ENCODE peak calls at places on chromosome 10, in five cellular contexts. A is HFF-Myc, R is AG10803, L is fibroblast of lung, U is HCT116. C is an unnamed sample.

GRCh38 chr10:132443998-132444876 is 47.2 kb downstream of the PWWP2B start:
- DNase-seq in A (no peak), R (no peak), L (no peak), U (no peak), C (no peak)

GRCh38 chr10:70494536-70494935 is 16.0 kb downstream of the PALD1 start:
- DNase-seq in A (no peak), R (no peak), L (peak; percentile 43), U (no peak), C (no peak)

GRCh38 chr10:113305871-113306270 is 247.0 kb upstream of the HABP2 start:
- DNase-seq in A (no peak), R (peak; percentile 76), L (peak; percentile 87), U (no peak), C (no peak)

GRCh38 chr10:99337261-99337905 is 8.2 kb downstream of the CNNM1 start:
- DNase-seq in A (no peak), R (no peak), L (no peak), U (no peak), C (no peak)

GRCh38 chr10:3935933-3936359 is 150.9 kb upstream of the KLF6 start:
- DNase-seq in A (no peak), R (peak; percentile 52), L (peak; percentile 48), U (no peak), C (no peak)

GRCh38 chr10:118669020-118669766 is 73.7 kb upstream of the PRLHR start:
- DNase-seq in A (peak; percentile 59), R (peak; percentile 86), L (peak; percentile 82), U (no peak), C (no peak)

GRCh38 chr10:88129013-88129412 is 265.6 kb downstream of the PTEN start:
- DNase-seq in A (no peak), R (no peak), L (no peak), U (no peak), C (no peak)

GRCh38 chr10:131079314-131079713 is 232.2 kb downstream of the TCERG1L start:
- DNase-seq in A (no peak), R (no peak), L (no peak), U (no peak), C (no peak)

GRCh38 chr10:44857363-44858016 is 53.6 kb upstream of the TMEM72 start:
- DNase-seq in A (peak; percentile 66), R (peak; percentile 74), L (peak; percentile 98), U (no peak), C (no peak)

GRCh38 chr10:10363217-10363616 is 654.5 kb upstream of the CELF2 start:
- DNase-seq in A (no peak), R (no peak), L (no peak), U (no peak), C (no peak)

GRCh38 chr10:104435822-104436221 is 82.2 kb downstream of the CFAP58 start:
- DNase-seq in A (peak; percentile 53), R (peak; percentile 41), L (no peak), U (no peak), C (no peak)

GRCh38 chr10:33055636-33056035 is 97.6 kb upstream of the ITGB1 start:
- DNase-seq in A (no peak), R (peak; percentile 80), L (peak; percentile 85), U (no peak), C (no peak)

GRCh38 chr10:31929260-31929985 is 792 bp upstream of the ARHGAP12 start:
- DNase-seq in A (no peak), R (no peak), L (peak; percentile 41), U (no peak), C (no peak)

GRCh38 chr10:132299381-132300336 is 8.1 kb downstream of the STK32C start:
- DNase-seq in A (no peak), R (no peak), L (no peak), U (no peak), C (no peak)

GRCh38 chr10:124293641-124294449 is 124.9 kb downstream of the OAT start:
- DNase-seq in A (no peak), R (no peak), L (no peak), U (no peak), C (no peak)

GRCh38 chr10:29130190-29130673 is 158.6 kb upstream of the LYZL1 start:
- DNase-seq in A (no peak), R (peak; percentile 29), L (peak; percentile 26), U (peak; percentile 49), C (no peak)

GRCh38 chr10:17033529-17034250 is 95.9 kb downstream of the CUBN start:
- DNase-seq in A (no peak), R (peak; percentile 64), L (peak; percentile 27), U (no peak), C (no peak)

GRCh38 chr10:6138456-6138855 is 49.6 kb downstream of the RBM17 start:
- DNase-seq in A (no peak), R (no peak), L (no peak), U (no peak), C (no peak)

GRCh38 chr10:119724630-119725549 is 960 bp upstream of the INPP5F start:
- DNase-seq in A (no peak), R (peak; percentile 10), L (peak; percentile 49), U (no peak), C (no peak)

GRCh38 chr10:119726291-119727261 is 726 bp downstream of the INPP5F start:
- DNase-seq in A (no peak), R (no peak), L (no peak), U (no peak), C (no peak)

GRCh38 chr10:119723161-119723560 is 2.7 kb upstream of the INPP5F start:
- DNase-seq in A (no peak), R (no peak), L (no peak), U (no peak), C (no peak)

GRCh38 chr10:119723624-119724023 is 2.2 kb upstream of the INPP5F start:
- DNase-seq in A (no peak), R (no peak), L (no peak), U (no peak), C (no peak)

DNA sequence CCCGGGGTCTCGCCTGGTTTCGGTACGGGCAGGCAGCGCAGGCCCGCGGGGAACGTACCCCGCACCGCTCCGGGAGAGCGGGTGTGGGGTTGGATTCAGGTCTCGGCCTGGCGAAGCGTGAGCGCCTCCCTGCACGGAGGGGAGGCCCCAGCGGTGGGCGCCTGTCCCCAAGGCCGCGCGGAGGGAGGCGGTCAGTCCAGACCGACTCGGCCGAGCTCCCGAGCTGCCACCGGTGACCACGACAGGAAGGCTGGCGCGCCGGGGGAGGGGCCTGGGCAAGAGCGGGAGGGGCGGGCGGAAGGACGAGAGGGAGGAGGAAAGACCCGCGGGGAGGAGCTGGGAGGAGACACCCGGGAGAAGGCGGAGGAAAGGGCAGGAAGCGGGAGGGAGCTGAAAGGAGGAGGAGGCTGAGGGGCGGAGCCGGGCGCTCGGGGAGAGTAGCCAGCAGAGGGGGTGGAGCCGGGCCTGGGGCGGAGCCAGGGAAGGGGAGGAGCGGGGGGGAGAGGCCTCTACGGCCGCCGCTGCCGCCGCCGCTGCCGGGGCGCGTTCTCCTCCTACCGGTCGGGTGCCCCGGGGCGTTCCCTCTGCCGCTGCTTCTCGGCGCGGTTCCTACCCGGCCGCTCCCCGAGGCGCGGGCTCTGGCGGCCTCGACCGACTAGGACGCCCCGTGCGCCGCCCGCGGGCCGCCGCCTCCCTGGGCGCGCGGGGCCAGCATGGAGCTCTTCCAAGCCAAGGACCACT is at the start of gene INPP5F:
- DNase-seq in A (peak; percentile 91), R (peak; percentile 97), L (peak; percentile 96), U (peak; percentile 97), C (peak; percentile 89)
- TF ChIP-seq CTCF in A (no peak), R (peak; percentile 18), L (peak; percentile 15), U (no peak), C (no peak)

GRCh38 chr10:73593110-73593509 is 2.0 kb upstream of the USP54 start:
- DNase-seq in A (no peak), R (no peak), L (no peak), U (no peak), C (no peak)

GRCh38 chr10:73591935-73592699 is 975 bp upstream of the USP54 start:
- DNase-seq in A (no peak), R (peak; percentile 39), L (peak; percentile 60), U (peak; percentile 48), C (peak; percentile 83)

GRCh38 chr10:73589538-73590126 is 1.5 kb downstream of the USP54 start:
- DNase-seq in A (no peak), R (no peak), L (peak; percentile 15), U (no peak), C (no peak)

GRCh38 chr10:73591578-73591902 is 398 bp upstream of the USP54 start:
- DNase-seq in A (no peak), R (no peak), L (no peak), U (no peak), C (no peak)

GRCh38 chr10:73590881-73591577 is at the start of gene USP54:
- DNase-seq in A (no peak), R (peak; percentile 76), L (peak; percentile 89), U (peak; percentile 32), C (no peak)
- H3K4me3 ChIP-seq in A (no peak within 1 kb of the TSS), R (peak within 1 kb of the TSS; percentile 32), L (peak within 1 kb of the TSS; percentile 3), U (peak within 1 kb of the TSS; percentile 28), C (peak within 1 kb of the TSS; percentile 13)

DNA sequence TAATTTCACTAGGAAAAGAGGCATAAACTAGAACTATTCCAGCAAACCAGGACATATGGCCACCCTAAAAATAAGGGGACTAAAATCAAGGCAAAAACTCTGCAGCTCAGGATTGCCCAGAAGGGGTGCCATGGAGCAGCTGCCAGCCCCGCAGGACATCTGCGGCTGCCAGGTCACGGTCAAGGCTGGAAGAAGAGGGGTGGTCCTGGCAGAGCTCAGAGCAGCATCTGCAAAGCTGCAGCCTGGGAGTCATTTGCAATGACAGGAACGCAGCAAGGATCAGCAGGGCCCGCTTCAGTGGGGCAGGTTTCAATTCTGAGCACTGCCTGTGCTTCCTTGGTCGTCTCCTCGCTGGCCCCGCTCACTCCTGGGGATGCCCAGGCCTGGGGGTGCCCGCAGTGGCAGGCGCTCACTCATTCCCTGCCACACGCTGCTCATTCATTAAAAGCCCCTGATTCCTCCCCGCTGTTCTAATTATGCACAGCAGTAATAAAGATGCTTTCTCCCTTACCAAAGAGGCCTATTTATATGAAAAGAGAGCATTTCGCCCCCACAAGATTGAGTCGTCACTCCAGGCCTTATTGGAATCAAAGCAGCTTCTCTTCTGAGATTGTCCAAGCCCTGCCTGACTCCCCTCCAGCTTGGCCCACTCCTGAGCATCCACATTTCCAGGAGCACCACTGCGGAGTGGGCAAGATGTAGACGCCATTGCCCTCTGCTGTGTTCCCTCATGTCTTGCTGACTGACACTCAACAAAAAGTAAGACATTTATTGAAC is 4.6 kb downstream of the HSPA12A start:
- DNase-seq in A (no peak), R (no peak), L (no peak), U (no peak), C (no peak)
- TF ChIP-seq CTCF in A (peak; percentile 48), R (peak; percentile 52), L (peak; percentile 19), U (no peak), C (no peak)

GRCh38 chr10:69415049-69415448 is 1.7 kb downstream of the TACR2 start:
- DNase-seq in A (no peak), R (no peak), L (no peak), U (no peak), C (no peak)

GRCh38 chr10:69416695-69417094 is at the start of gene TACR2:
- DNase-seq in A (no peak), R (no peak), L (no peak), U (no peak), C (no peak)

GRCh38 chr10:69417542-69417941 is 824 bp upstream of the TACR2 start:
- DNase-seq in A (no peak), R (no peak), L (no peak), U (no peak), C (no peak)

GRCh38 chr10:69414036-69415018 is 2.4 kb downstream of the TACR2 start:
- DNase-seq in A (no peak), R (no peak), L (no peak), U (no peak), C (no peak)

DNA sequence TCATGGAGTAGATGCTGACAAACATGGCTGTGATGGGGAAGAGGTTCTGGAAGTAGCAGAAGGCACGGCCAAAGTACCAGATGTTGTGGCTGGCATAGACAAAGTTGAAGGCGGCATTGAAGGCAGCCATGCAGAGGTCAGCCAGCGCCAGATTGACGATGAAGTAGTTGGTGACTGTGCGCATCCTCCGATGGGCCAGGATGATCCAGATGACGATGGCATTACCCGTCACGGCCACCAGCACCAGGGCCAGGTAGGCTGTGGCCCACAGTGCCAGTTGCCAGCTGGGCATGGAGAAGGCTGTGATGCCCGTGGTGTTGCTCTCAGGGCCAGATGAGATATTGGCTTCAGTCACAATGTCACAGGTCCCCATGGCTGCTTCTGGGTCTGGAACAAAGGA is 767 bp downstream of the TACR2 start:
- DNase-seq in A (no peak), R (no peak), L (no peak), U (no peak), C (no peak)
- H3K4me3 ChIP-seq in A (no peak overlapping the region), R (no peak overlapping the region), L (no peak overlapping the region), U (no peak overlapping the region), C (no peak overlapping the region)

C was measured in Panc1.